ENCODE peak calls at places on chromosomes 16 and 17, in four cellular contexts. L is neural progenitor cell; N is CD8-positive, alpha-beta memory T cell; B is CD4-positive, alpha-beta memory T cell. W is an unnamed sample.

GRCh38 chr16:66480265-66481080 is 53.4 kb downstream of the BEAN1 start:
- DNase-seq in N (no peak), L (no peak), B (no peak), W (no peak)

GRCh38 chr16:26649646-26650045 is 417.1 kb upstream of the C16orf82 start:
- DNase-seq in B (no peak), L (no peak), N (no peak), W (no peak)

GRCh38 chr16:70402916-70403659 is 35.8 kb downstream of the ST3GAL2 start:
- DNase-seq in L (no peak), B (no peak), N (no peak), W (no peak)

GRCh38 chr17:35891273-35891672 is 11.1 kb upstream of the CCL5 start:
- DNase-seq in B (no peak), N (no peak), L (no peak), W (no peak)

GRCh38 chr17:4175921-4176802 is 33.2 kb downstream of the CYB5D2 start:
- DNase-seq in L (no peak), N (peak), B (peak), W (no peak)

GRCh38 chr17:2049333-2050245 is 5.3 kb upstream of the HIC1 start:
- DNase-seq in N (peak), B (peak), L (peak), W (peak)

GRCh38 chr16:75379911-75380847 is 53.1 kb downstream of the CFDP1 start:
- DNase-seq in N (no peak), L (no peak), B (peak), W (no peak)

GRCh38 chr16:35170610-35171009 is 1711.2 kb downstream of the TP53TG3F start:
- DNase-seq in B (no peak), N (no peak), L (no peak), W (no peak)

GRCh38 chr16:57664662-57665025 is 3.5 kb upstream of the ADGRG3 start:
- DNase-seq in N (no peak), L (no peak), B (no peak), W (no peak)

GRCh38 chr17:17300624-17301568 is 2.3 kb upstream of the NT5M start:
- DNase-seq in B (peak), L (peak), N (peak), W (no peak)

GRCh38 chr16:87661561-87661960 is 59.3 kb downstream of the JPH3 start:
- DNase-seq in N (no peak), L (peak), B (no peak), W (no peak)

GRCh38 chr17:17377071-17377487 is 73.9 kb downstream of the NT5M start:
- DNase-seq in L (no peak), N (no peak), B (no peak), W (no peak)

GRCh38 chr16:17222756-17223411 is 247.9 kb downstream of the XYLT1 start:
- DNase-seq in N (no peak), B (no peak), L (no peak), W (peak)

GRCh38 chr17:62630365-62631085 is 3.1 kb downstream of the MRC2 start:
- DNase-seq in L (no peak), B (no peak), N (no peak), W (no peak)
- H3K27ac ChIP-seq in L (no peak), B (no peak), N (no peak), W (no peak)

GRCh38 chr17:60355663-60356594 is 36.0 kb downstream of the USP32 start:
- DNase-seq in B (no peak), L (no peak), N (no peak), W (no peak)
- H3K27ac ChIP-seq in B (no peak), L (no peak), N (no peak), W (no peak)

GRCh38 chr17:42221886-42222745 is 27.8 kb upstream of the GHDC start:
- DNase-seq in L (peak), N (peak), B (peak), W (no peak)

GRCh38 chr17:42230225-42230624 is 35.9 kb upstream of the GHDC start:
- DNase-seq in N (no peak), L (no peak), B (no peak), W (no peak)

GRCh38 chr17:42227849-42228696 is 33.8 kb upstream of the GHDC start:
- DNase-seq in L (no peak), N (no peak), B (no peak), W (no peak)

GRCh38 chr17:42224651-42225050 is 30.4 kb upstream of the GHDC start:
- DNase-seq in B (no peak), L (no peak), N (no peak), W (no peak)
- H3K27ac ChIP-seq in B (no peak), L (no peak), N (no peak), W (no peak)

GRCh38 chr17:21373034-21373433 is 3.1 kb upstream of the KCNJ12 start:
- DNase-seq in N (no peak), B (no peak), L (no peak), W (no peak)
- H3K27ac ChIP-seq in N (no peak), B (no peak), L (no peak), W (no peak)

DNA sequence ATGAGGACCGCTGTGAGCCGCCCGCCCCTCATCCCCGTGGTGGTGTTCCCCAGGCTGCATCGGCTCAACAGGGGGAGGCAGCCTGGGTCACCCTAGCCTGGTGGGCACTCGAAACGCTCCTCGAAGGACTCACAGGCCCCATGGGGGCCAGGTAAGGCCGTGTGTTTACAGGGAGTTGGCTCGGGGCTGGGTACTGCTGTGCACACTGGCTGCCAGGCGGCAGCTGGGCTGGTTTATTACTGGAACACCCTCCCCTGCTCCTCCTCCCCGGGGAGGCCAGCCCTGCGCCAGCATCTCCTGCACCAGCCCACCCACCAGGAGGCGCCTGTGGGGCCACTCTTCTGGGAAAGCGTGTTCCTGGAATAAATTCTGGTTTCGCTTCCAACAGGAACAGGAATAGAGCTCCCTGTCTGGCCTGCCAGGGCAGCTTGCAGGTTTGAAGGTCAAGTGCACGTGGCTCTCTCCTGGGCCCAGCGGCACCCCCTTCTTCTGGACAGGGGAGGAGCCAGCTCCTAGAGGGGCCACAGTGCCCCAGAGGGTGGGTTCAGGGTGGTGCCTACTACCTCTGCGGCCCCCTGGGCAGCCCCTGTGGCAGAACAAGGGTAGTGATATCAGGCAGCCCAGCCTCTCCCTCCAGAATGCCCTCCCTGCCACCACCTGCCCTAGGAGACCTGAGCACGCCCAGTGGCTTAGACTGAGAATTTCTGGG is 11.3 kb downstream of the MCRIP1 start:
- DNase-seq in L (no peak), B (no peak), N (no peak), W (no peak)
- H3K27ac ChIP-seq in L (no peak), B (no peak), N (peak), W (no peak)

W was measured in caudate nucleus.